ENCODE peak calls at places on chromosome 18, in ten cellular contexts. X is MM.1S; P is A549; Z is D341Med; K is T-helper 1 cell; R is Ammon's horn; F is AG09319; A is AG20443; G is GOT3; C is CD4-positive, CD25-positive, alpha-beta regulatory T cell. M is an unnamed sample.

GRCh38 chr18:22311301-22311700 is 106.4 kb downstream of the CTAGE1 start:
- DNase-seq in X (no peak), P (no peak), Z (no peak), K (no peak), R (no peak), F (no peak), A (no peak), G (no peak), C (no peak), M (no peak)

GRCh38 chr18:6021341-6022088 is 126.2 kb upstream of the TMEM200C start:
- DNase-seq in X (no peak), P (no peak), Z (no peak), K (no peak), R (no peak), F (no peak), A (no peak), G (no peak), C (no peak), M (no peak)

GRCh38 chr18:2302628-2303516 is 268.4 kb downstream of the METTL4 start:
- DNase-seq in X (no peak), P (peak; percentile 56), Z (no peak), K (no peak), R (no peak), F (no peak), A (no peak), G (no peak), C (no peak), M (no peak)

GRCh38 chr18:31356025-31356424 is 20.6 kb upstream of the DSG4 start:
- DNase-seq in X (no peak), P (no peak), Z (no peak), K (no peak), R (no peak), F (no peak), A (no peak), G (no peak), C (no peak), M (no peak)

GRCh38 chr18:46829947-46830346 is 73.1 kb upstream of the ST8SIA5 start:
- DNase-seq in X (no peak), P (no peak), Z (no peak), K (no peak), R (no peak), F (no peak), A (no peak), G (no peak), C (no peak), M (no peak)

GRCh38 chr18:56309104-56309503 is 329.3 kb downstream of the TXNL1 start:
- DNase-seq in X (no peak), P (no peak), Z (no peak), K (no peak), R (no peak), F (no peak), A (no peak), G (no peak), C (no peak), M (no peak)

GRCh38 chr18:62981566-62981965 is 266.2 kb downstream of the PHLPP1 start:
- DNase-seq in X (no peak), P (no peak), Z (no peak), K (no peak), R (no peak), F (no peak), A (no peak), G (no peak), C (no peak), M (no peak)

GRCh38 chr18:12694032-12694431 is 8.5 kb downstream of the CEP76 start:
- DNase-seq in X (no peak), P (no peak), Z (no peak), K (no peak), R (no peak), F (no peak), A (peak; percentile 17), G (no peak), C (no peak), M (no peak)

GRCh38 chr18:56038258-56039030 is 450.5 kb upstream of the TCF4 start:
- DNase-seq in X (no peak), P (no peak), Z (no peak), K (no peak), R (no peak), F (no peak), A (no peak), G (no peak), C (no peak), M (no peak)

GRCh38 chr18:10715791-10716190 is 190.0 kb downstream of the NAPG start:
- DNase-seq in X (no peak), P (peak; percentile 6), Z (no peak), K (no peak), R (no peak), F (peak; percentile 25), A (peak; percentile 66), G (no peak), C (no peak), M (no peak)

GRCh38 chr18:21243041-21243431 is 1.0 kb downstream of the GREB1L start:
- DNase-seq in X (no peak), P (peak; percentile 7), Z (peak; percentile 51), K (no peak), R (peak; percentile 24), F (no peak), A (peak; percentile 25), G (no peak), C (no peak), M (peak; percentile 53)

GRCh38 chr18:44536041-44536440 is 144.6 kb upstream of the SETBP1 start:
- DNase-seq in X (no peak), P (no peak), Z (no peak), K (no peak), R (no peak), F (peak; percentile 45), A (peak; percentile 80), G (no peak), C (no peak), M (no peak)

GRCh38 chr18:74040459-74041332 is 106.9 kb downstream of the FBXO15 start:
- DNase-seq in X (peak; percentile 10), P (peak; percentile 46), Z (peak; percentile 79), K (peak; percentile 41), R (no peak), F (no peak), A (peak; percentile 36), G (no peak), C (peak; percentile 9), M (peak; percentile 68)

M was measured in H7.